ENCODE peak calls at places on chromosomes 3 and 15, in seven cellular contexts. T is WERI-Rb-1, I is heart right ventricle, W is astrocyte of the spinal cord, J is B cell, F is HCT116, C is GM12865. B is an unnamed sample.

GRCh38 chr3:62570888-62571287 is 197.5 kb upstream of the FEZF2 start:
- DNase-seq in T (no peak), I (no peak), W (no peak), J (no peak), F (no peak), C (no peak), B (no peak)

GRCh38 chr15:69377137-69377536 is 37.0 kb upstream of the KIF23 start:
- DNase-seq in T (no peak), I (no peak), W (no peak), J (no peak), F (no peak), C (no peak), B (no peak)

GRCh38 chr15:70339551-70340517 is 242.1 kb upstream of the TLE3 start:
- DNase-seq in T (peak; percentile 94), I (no peak), W (peak; percentile 27), J (no peak), F (no peak), C (no peak), B (no peak)

GRCh38 chr3:13565581-13566461 is 16.9 kb downstream of the FBLN2 start:
- DNase-seq in T (no peak), I (no peak), W (no peak), J (no peak), F (no peak), C (no peak), B (no peak)

GRCh38 chr3:197730200-197730599 is 6.5 kb downstream of the RUBCN start:
- DNase-seq in T (no peak), I (no peak), W (peak; percentile 87), J (no peak), F (no peak), C (peak; percentile 70), B (no peak)

GRCh38 chr3:46359748-46360509 is 6.0 kb downstream of the CCR2 start:
- DNase-seq in T (no peak), I (no peak), W (peak; percentile 31), J (no peak), F (no peak), C (peak; percentile 79), B (no peak)

GRCh38 chr3:159208080-159208479 is 406.2 kb downstream of the MFSD1 start:
- DNase-seq in T (no peak), I (no peak), W (no peak), J (no peak), F (no peak), C (no peak), B (no peak)

GRCh38 chr3:38824349-38824748 is 8.3 kb upstream of the SCN10A start:
- DNase-seq in T (no peak), I (no peak), W (no peak), J (no peak), F (no peak), C (no peak), B (no peak)

GRCh38 chr15:73873889-73874511 is 636 bp downstream of the TBC1D21 start:
- DNase-seq in T (peak; percentile 31), I (no peak), W (peak; percentile 73), J (peak; percentile 11), F (peak; percentile 54), C (peak; percentile 63), B (peak; percentile 31)

GRCh38 chr15:90547545-90547944 is 17.8 kb downstream of the CRTC3 start:
- DNase-seq in T (no peak), I (no peak), W (no peak), J (no peak), F (no peak), C (no peak), B (no peak)

GRCh38 chr15:45167631-45168205 is 20.0 kb downstream of the SHF start:
- DNase-seq in T (no peak), I (no peak), W (no peak), J (no peak), F (no peak), C (no peak), B (no peak)

GRCh38 chr3:46848271-46849097 is 14.8 kb downstream of the MYL3 start:
- DNase-seq in T (no peak), I (no peak), W (peak; percentile 49), J (no peak), F (no peak), C (peak; percentile 36), B (peak; percentile 45)

GRCh38 chr15:93296786-93297500 is 207.9 kb upstream of the RGMA start:
- DNase-seq in T (no peak), I (no peak), W (no peak), J (no peak), F (no peak), C (no peak), B (no peak)

DNA sequence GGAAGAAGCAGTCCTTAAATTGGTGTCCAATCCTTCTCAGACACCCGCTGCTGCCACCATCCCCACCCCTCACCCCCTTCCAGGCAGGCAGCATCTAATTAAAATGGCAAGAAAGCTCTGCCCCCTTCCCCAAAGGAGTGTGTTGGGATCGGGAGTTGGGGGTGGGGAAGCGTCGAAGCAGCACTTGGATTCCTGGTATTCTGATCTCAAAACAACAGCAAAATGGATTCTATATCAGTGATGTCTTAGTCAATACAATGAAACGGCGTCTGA is 1.4 kb downstream of the TNIK start:
- DNase-seq in T (no peak), I (no peak), W (no peak), J (no peak), F (no peak), C (no peak), B (peak; percentile 25)
- TF ChIP-seq CTCF in T (no peak), I (no peak), W (no peak), J (no peak), F (no peak), C (no peak), B (no peak)

GRCh38 chr3:126974756-126975155 is 8.2 kb upstream of the PLXNA1 start:
- DNase-seq in T (no peak), I (no peak), W (no peak), J (no peak), F (no peak), C (no peak), B (no peak)

GRCh38 chr3:126973814-126974213 is 9.1 kb upstream of the PLXNA1 start:
- DNase-seq in T (no peak), I (no peak), W (no peak), J (no peak), F (no peak), C (no peak), B (no peak)

GRCh38 chr3:126971891-126972351 is 11.0 kb upstream of the PLXNA1 start:
- DNase-seq in T (no peak), I (peak; percentile 76), W (peak; percentile 29), J (no peak), F (no peak), C (no peak), B (peak; percentile 59)

GRCh38 chr3:126970921-126971320 is 12.0 kb upstream of the PLXNA1 start:
- DNase-seq in T (no peak), I (no peak), W (no peak), J (no peak), F (no peak), C (no peak), B (no peak)

GRCh38 chr3:126972866-126973265 is 10.0 kb upstream of the PLXNA1 start:
- DNase-seq in T (no peak), I (no peak), W (no peak), J (no peak), F (no peak), C (no peak), B (no peak)
- TF ChIP-seq CTCF in T (peak; percentile 43), I (no peak), W (no peak), J (no peak), F (no peak), C (no peak), B (no peak)

DNA sequence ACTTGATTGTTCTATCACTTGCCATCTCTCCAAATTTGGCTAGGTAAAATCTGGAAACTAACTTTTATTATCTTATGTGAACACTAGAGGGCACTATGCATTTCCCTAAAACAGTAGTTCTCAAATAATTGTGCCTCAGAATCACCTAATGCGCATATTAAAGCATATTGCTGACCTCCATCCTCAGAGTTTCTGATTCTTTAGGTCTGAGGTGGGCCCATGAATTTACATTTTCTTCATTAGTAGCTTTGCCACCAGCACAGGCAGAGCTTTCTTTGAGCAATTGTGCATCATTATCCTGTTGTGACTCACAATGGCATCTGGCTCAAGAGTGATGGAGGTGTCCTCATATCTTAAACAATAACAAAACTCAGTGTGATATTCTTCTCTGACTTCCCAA is 17.5 kb upstream of the BCHE start:
- DNase-seq in T (no peak), I (no peak), W (peak; percentile 31), J (no peak), F (no peak), C (peak; percentile 10), B (no peak)
- TF ChIP-seq CTCF in T (peak; percentile 14), I (peak; percentile 65), W (peak; percentile 45), J (peak; percentile 69), F (peak; percentile 29), C (peak; percentile 41), B (peak; percentile 72)

DNA sequence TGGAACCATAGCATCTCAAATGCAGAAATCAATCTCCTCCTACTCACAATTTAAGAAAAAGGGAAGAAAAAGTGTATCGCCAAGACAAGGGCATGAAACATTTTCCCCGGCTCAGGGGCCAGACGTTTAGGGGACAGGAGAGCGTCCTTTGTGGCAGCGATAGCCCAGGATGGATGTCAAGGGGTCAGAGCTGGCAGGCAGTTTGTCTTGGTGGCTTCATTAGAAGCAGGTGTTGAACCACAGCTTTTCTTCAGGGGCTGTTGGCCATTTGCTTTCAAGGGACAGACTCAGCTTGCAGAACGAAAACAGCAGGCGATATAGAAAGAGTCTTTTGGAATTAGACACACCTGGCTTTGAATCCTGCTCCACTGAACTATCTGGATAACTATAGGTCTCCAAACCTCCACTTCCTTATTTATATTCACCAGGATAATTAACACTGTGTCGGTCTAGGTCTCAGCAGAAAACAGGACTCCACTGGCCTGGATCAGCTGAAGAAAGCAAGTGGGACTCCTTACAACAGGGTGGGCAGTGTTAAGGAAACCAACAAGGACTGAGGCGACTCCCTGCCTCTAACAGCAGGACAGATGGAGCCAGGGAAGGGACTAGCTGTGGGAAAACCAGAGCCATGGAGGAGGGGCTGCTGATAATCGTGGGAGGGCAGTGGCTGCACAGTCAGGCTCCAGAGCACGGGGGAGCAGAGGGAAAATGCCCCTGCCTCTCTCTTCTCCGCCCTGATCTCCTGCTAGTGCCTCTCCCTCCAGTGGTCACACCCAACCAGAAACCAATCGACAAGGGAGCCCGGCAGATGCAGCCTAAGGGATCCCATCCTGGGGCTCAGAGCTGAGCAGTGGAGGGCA is 123.6 kb downstream of the LIPC start:
- DNase-seq in T (peak; percentile 90), I (no peak), W (no peak), J (no peak), F (no peak), C (no peak), B (peak; percentile 34)
- TF ChIP-seq CTCF in T (peak; percentile 55), I (no peak), W (no peak), J (no peak), F (no peak), C (no peak), B (no peak)

GRCh38 chr3:9899289-9899791 is 3.3 kb upstream of the IL17RE start:
- DNase-seq in T (no peak), I (no peak), W (no peak), J (no peak), F (no peak), C (no peak), B (no peak)
- TF ChIP-seq CTCF in T (no peak), I (no peak), W (no peak), J (no peak), F (no peak), C (no peak), B (no peak)

GRCh38 chr3:57112206-57112605 is 51.7 kb downstream of the SPATA12 start:
- DNase-seq in T (no peak), I (no peak), W (no peak), J (no peak), F (no peak), C (peak; percentile 19), B (peak; percentile 22)
- TF ChIP-seq CTCF in T (peak; percentile 28), I (no peak), W (peak; percentile 39), J (peak; percentile 24), F (no peak), C (peak; percentile 34), B (peak; percentile 23)